ENCODE peak calls at places on chromosomes 3 and 15, in ten cellular contexts. I is activated naive CD4-positive, alpha-beta T cell treated with anti-CD3 and anti-CD28 coated beads, Interleukin-2, amount 50 U/mL, for 72 hours; V is AML-193; K is pancreas; D is Kasumi-1; X is Caco-2; W is heart right ventricle; T is epithelial cell of prostate; O is caudate nucleus; H is LoVo. Z is an unnamed sample.
A peak's percentile ranks its signal among the peaks of the same experiment; 100 is the strongest.

GRCh38 chr15:70343961-70344360 is 246.2 kb upstream of the TLE3 start:
- DNase-seq in H (no peak), I (no peak), X (no peak), W (no peak), K (no peak), D (no peak), T (no peak), O (no peak), V (no peak), Z (no peak)

GRCh38 chr15:94119215-94119815 is 112.0 kb upstream of the MCTP2 start:
- DNase-seq in I (no peak), V (no peak), X (peak; percentile 42), H (no peak), W (peak; percentile 57), D (no peak), K (no peak), T (no peak), O (no peak), Z (no peak)

GRCh38 chr3:77169844-77170243 is 129.9 kb downstream of the ROBO2 start:
- DNase-seq in D (no peak), O (no peak), H (no peak), I (no peak), X (no peak), W (no peak), V (no peak), K (no peak), T (no peak), Z (no peak)

GRCh38 chr3:184512621-184513020 is 49.0 kb upstream of the EPHB3 start:
- DNase-seq in V (no peak), T (no peak), D (no peak), X (no peak), O (no peak), W (no peak), I (no peak), H (no peak), K (no peak), Z (no peak)

GRCh38 chr15:63332367-63333078 is 49.1 kb downstream of the CA12 start:
- DNase-seq in O (no peak), I (no peak), D (no peak), K (no peak), W (no peak), H (peak; percentile 58), V (no peak), T (peak; percentile 84), X (no peak), Z (no peak)

GRCh38 chr15:68275165-68275746 is 2.3 kb upstream of the FEM1B start:
- DNase-seq in V (no peak), X (no peak), W (no peak), H (no peak), O (no peak), I (no peak), T (peak; percentile 92), D (no peak), K (no peak), Z (no peak)

GRCh38 chr3:156902916-156903315 is 76.8 kb downstream of the LEKR1 start:
- DNase-seq in D (no peak), T (no peak), I (no peak), K (no peak), H (no peak), V (no peak), O (no peak), W (no peak), X (no peak), Z (no peak)

GRCh38 chr15:40103864-40104271 is 4.8 kb downstream of the BMF start:
- DNase-seq in I (no peak), D (no peak), K (no peak), O (no peak), V (no peak), X (no peak), H (no peak), T (no peak), W (no peak), Z (no peak)

GRCh38 chr15:60062826-60063225 is 58.7 kb downstream of the FOXB1 start:
- DNase-seq in O (no peak), W (no peak), D (no peak), I (no peak), V (no peak), H (no peak), X (no peak), T (peak; percentile 59), K (no peak), Z (no peak)

GRCh38 chr3:14876942-14877341 is 58.2 kb downstream of the FGD5 start:
- DNase-seq in K (no peak), W (peak; percentile 53), D (no peak), I (no peak), V (no peak), T (peak; percentile 33), O (no peak), X (no peak), H (peak; percentile 30), Z (peak; percentile 84)

GRCh38 chr15:29631076-29632070 is 190.9 kb downstream of the TJP1 start:
- DNase-seq in T (no peak), H (no peak), V (no peak), K (peak; percentile 96), O (no peak), W (no peak), D (no peak), X (no peak), I (no peak), Z (peak; percentile 66)

GRCh38 chr15:79496838-79497237 is 64.7 kb downstream of the MINAR1 start:
- DNase-seq in T (no peak), D (no peak), W (no peak), I (no peak), K (no peak), V (no peak), H (no peak), X (no peak), O (no peak), Z (no peak)

GRCh38 chr3:130392266-130392665 is 46.8 kb downstream of the COL6A5 start:
- DNase-seq in K (no peak), I (no peak), T (no peak), X (no peak), V (no peak), H (no peak), W (no peak), D (no peak), O (no peak), Z (no peak)

GRCh38 chr15:85151861-85152260 is 170.2 kb downstream of the PDE8A start:
- DNase-seq in H (no peak), X (no peak), I (no peak), K (no peak), W (no peak), O (no peak), T (no peak), D (no peak), V (no peak), Z (no peak)

GRCh38 chr15:22265961-22266360 is 185.6 kb downstream of the OR4M2 start:
- DNase-seq in W (no peak), I (no peak), H (no peak), K (no peak), X (no peak), V (no peak), D (no peak), O (no peak), T (no peak), Z (no peak)

GRCh38 chr15:82186748-82187415 is 75.7 kb downstream of the EFL1 start:
- DNase-seq in D (no peak), T (no peak), O (no peak), K (no peak), I (no peak), V (no peak), W (no peak), H (no peak), X (no peak), Z (no peak)

Z was measured in left colon.